ENCODE peak calls at places on chromosomes 6 and 20, in four cellular contexts. F, Y, E and A are unnamed samples.

GRCh38 chr6:38284772-38285406 is 354.8 kb downstream of the BTBD9 start:
- DNase-seq in E (no peak), F (no peak), Y (no peak), A (no peak)

GRCh38 chr6:34714663-34715062 is 18.1 kb upstream of the ILRUN start:
- DNase-seq in F (no peak), E (no peak), Y (peak; percentile 59), A (no peak)

GRCh38 chr6:169854083-169854725 is 102.8 kb downstream of the ERMARD start:
- DNase-seq in F (no peak), E (no peak), Y (no peak), A (no peak)

GRCh38 chr6:168128631-168129291 is 49.7 kb upstream of the FRMD1 start:
- DNase-seq in F (no peak), E (no peak), Y (no peak), A (no peak)

GRCh38 chr6:117226778-117227177 is 38.6 kb upstream of the VGLL2 start:
- DNase-seq in E (no peak), Y (no peak), F (no peak), A (no peak)

GRCh38 chr6:150099546-150099945 is 30.6 kb upstream of the ULBP3 start:
- DNase-seq in E (no peak), F (no peak), Y (no peak), A (no peak)

GRCh38 chr20:4684837-4685413 is 36.8 kb upstream of the PRND start:
- DNase-seq in F (no peak), Y (no peak), E (no peak), A (no peak)

GRCh38 chr6:159701413-159701999 is 8.5 kb upstream of the SOD2 start:
- DNase-seq in E (no peak), F (no peak), Y (no peak), A (no peak)

GRCh38 chr6:149931501-149931900 is 8.6 kb upstream of the RAET1G start:
- DNase-seq in F (no peak), E (no peak), Y (no peak), A (no peak)

GRCh38 chr20:43945391-43946205 is 30.9 kb downstream of the TOX2 start:
- DNase-seq in E (no peak), Y (no peak), F (no peak), A (no peak)

GRCh38 chr6:30158475-30159025 is 2.5 kb downstream of the TRIM10 start:
- DNase-seq in E (no peak), Y (no peak), F (no peak), A (no peak)

GRCh38 chr6:56540950-56541600 is 101.6 kb downstream of the DST start:
- DNase-seq in F (no peak), E (no peak), Y (no peak), A (no peak)

DNA sequence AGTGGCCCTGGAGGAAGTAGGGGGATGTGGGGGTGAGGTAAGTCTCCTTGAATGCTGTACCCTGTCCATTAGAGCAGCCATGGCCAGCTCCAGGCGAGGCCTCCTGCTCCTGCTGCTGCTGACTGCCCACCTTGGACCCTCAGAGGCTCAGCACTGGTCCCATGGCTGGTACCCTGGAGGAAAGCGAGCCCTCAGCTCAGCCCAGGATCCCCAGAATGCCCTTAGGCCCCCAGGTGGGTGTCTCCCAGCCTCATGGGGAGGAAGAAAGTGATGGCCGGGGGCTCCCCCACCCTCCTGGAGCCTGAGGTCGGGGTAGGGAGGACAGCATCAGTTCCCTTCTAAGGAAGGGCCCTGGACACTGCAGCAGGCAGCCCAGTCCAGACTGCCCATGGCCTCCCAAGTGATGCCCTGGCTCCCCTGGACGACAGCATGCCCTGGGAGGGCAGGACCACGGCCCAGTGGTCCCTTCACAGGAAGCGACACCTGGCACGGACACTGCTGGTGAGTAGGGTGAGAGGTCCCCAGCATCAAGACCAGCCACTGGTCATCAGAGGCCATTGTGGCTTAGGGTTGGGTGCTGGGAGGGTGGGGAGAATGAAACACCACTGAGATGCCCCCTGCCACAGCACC is 1.0 kb downstream of the GNRH2 start:
- DNase-seq in F (no peak), Y (no peak), E (no peak), A (no peak)
- TF ChIP-seq SPI1 in F (no peak), Y (no peak), E (no peak), A (no peak)

DNA sequence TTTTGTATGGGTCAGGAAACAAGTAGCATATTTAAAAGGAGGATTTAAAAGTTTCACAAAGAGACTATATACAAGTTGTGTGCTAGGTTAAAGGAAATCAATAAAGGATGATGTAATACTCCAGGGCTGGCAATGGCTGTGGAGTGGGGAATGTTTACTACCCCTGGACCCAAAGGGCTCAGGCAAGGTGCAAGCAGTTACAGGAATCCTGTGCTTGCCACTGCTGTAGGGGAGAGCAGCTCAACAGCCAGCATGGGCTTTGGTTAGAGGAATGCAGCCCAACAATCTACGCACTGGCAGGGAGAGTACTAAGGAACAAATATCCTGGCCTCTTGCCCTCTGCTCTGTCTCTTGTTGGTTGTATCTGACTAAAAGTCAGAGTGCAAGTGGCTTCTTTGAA is 1642.2 kb downstream of the KHDRBS2 start:
- DNase-seq in Y (no peak), F (no peak), E (no peak), A (no peak)
- TF ChIP-seq SPI1 in Y (no peak), F (no peak), E (no peak), A (no peak)

DNA sequence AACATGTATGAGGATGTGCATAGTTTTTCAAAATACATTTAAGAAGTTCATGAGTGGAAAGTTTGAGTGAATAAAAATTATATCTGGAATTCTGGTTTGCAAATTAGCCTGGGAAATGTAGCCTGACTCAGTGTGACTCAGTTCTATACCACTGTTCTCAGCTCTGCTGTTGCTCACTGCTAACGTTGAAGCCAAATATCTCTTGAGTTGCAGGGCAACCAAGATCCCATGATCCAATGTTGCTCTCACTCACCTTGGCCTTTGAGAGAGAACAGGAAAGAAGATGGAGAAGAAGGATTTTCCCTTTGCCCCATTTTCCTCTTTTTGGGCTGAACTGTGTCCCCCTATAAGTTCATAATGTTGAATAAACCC is 28.9 kb downstream of the PSMB9 start:
- DNase-seq in E (no peak), F (no peak), Y (no peak), A (no peak)
- TF ChIP-seq SPI1 in E (no peak), F (no peak), Y (no peak), A (no peak)

GRCh38 chr6:118565317-118565960 is 17.3 kb downstream of the PLN start:
- DNase-seq in Y (peak; percentile 17), E (no peak), F (peak; percentile 65), A (peak; percentile 17)
- TF ChIP-seq SPI1 in Y (no peak), E (no peak), F (peak; percentile 91), A (peak; percentile 94)